ENCODE peak calls at places on chromosomes 5 and 9, in six cellular contexts. A is uterus; W is astrocyte; O is CD8-positive, alpha-beta memory T cell; Z is cardiac muscle cell; D is Panc1. I is an unnamed sample.

GRCh38 chr5:64923151-64923685 is 154.5 kb downstream of the CWC27 start:
- DNase-seq in A (no peak), W (peak; percentile 68), O (no peak), Z (peak; percentile 57), D (no peak), I (no peak)

GRCh38 chr5:52579391-52579790 is 208.3 kb upstream of the ITGA1 start:
- DNase-seq in A (no peak), W (no peak), O (no peak), Z (no peak), D (no peak), I (no peak)

GRCh38 chr5:52947851-52948250 is 41.3 kb upstream of the ITGA2 start:
- DNase-seq in A (no peak), W (peak; percentile 40), O (no peak), Z (no peak), D (no peak), I (no peak)

GRCh38 chr9:250039-250438 is 35.4 kb downstream of the DOCK8 start:
- DNase-seq in A (no peak), W (no peak), O (no peak), Z (no peak), D (no peak), I (no peak)

GRCh38 chr9:125277411-125277810 is 15.8 kb downstream of the GAPVD1 start:
- DNase-seq in A (no peak), W (no peak), O (no peak), Z (no peak), D (no peak), I (no peak)

GRCh38 chr9:114153761-114154596 is 1.4 kb upstream of the COL27A1 start:
- DNase-seq in A (no peak), W (peak; percentile 19), O (no peak), Z (peak; percentile 42), D (no peak), I (no peak)

GRCh38 chr5:137115152-137115551 is 384.0 kb downstream of the SPOCK1 start:
- DNase-seq in A (no peak), W (no peak), O (no peak), Z (no peak), D (no peak), I (no peak)

GRCh38 chr5:15948225-15948624 is 231.4 kb downstream of the MARCHF11 start:
- DNase-seq in A (no peak), W (no peak), O (no peak), Z (peak; percentile 19), D (no peak), I (no peak)

GRCh38 chr5:117800261-117800660 is 1188.1 kb downstream of the DTWD2 start:
- DNase-seq in A (no peak), W (no peak), O (no peak), Z (peak; percentile 67), D (no peak), I (no peak)

GRCh38 chr9:129309041-129309430 is 131.0 kb upstream of the IER5L start:
- DNase-seq in A (no peak), W (no peak), O (no peak), Z (no peak), D (no peak), I (no peak)

DNA sequence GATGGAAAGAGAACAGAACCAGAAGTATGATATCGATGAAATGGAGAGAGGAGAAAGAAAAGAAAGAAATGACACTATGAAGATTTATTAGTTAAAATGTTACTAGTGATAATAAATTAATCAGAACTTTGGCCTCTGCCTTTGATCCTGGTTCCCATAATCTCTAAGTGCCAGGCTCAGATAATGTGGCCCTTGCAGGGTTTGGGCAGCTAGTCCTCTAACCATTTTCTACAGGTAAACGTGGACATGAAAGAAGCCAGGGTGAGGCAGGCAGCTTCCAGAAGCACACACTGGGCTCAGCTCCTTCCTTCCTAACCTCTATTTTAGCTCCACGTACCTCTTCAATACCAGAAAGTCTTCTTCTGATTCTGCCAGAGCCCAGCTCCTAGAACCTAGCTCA is 30.6 kb downstream of the SYK start:
- DNase-seq in A (no peak), W (no peak), O (no peak), Z (no peak), D (no peak), I (no peak)
- H3K4me1 ChIP-seq in A (no peaks in the 10 kb centered on the region), W (no peaks in the 10 kb centered on the region), O (no peaks in the 10 kb centered on the region), Z (no peaks in the 10 kb centered on the region), D (no peaks in the 10 kb centered on the region), I (no peaks in the 10 kb centered on the region)

DNA sequence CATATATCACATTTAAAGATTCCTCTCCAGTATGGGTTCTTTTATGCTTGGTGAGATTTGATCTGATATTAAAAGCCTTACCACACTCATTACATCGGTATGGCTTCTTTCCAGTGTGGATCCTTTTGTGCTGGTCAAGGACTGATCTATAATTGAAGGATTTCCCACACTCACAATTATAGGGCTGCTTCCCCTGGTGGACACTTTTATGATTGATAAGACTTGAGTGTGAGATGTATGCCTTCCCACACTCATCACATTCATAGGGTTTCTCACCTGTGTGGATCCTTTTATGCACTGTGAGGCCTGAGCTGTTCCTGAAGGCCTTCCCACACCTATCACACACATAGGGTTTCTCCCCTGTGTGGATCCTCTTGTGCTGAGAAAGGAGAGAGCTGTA is 12.2 kb downstream of the ZFP62 start:
- DNase-seq in A (no peak), W (no peak), O (no peak), Z (no peak), D (no peak), I (no peak)
- H3K9me3 ChIP-seq in A (peaks cover 10% of the 10 kb centered on the region), W (peaks cover 48% of the 10 kb centered on the region), O (peaks cover 25% of the 10 kb centered on the region), Z (peaks cover 15% of the 10 kb centered on the region), D (peaks cover 74% of the 10 kb centered on the region), I (peaks cover 14% of the 10 kb centered on the region)

DNA sequence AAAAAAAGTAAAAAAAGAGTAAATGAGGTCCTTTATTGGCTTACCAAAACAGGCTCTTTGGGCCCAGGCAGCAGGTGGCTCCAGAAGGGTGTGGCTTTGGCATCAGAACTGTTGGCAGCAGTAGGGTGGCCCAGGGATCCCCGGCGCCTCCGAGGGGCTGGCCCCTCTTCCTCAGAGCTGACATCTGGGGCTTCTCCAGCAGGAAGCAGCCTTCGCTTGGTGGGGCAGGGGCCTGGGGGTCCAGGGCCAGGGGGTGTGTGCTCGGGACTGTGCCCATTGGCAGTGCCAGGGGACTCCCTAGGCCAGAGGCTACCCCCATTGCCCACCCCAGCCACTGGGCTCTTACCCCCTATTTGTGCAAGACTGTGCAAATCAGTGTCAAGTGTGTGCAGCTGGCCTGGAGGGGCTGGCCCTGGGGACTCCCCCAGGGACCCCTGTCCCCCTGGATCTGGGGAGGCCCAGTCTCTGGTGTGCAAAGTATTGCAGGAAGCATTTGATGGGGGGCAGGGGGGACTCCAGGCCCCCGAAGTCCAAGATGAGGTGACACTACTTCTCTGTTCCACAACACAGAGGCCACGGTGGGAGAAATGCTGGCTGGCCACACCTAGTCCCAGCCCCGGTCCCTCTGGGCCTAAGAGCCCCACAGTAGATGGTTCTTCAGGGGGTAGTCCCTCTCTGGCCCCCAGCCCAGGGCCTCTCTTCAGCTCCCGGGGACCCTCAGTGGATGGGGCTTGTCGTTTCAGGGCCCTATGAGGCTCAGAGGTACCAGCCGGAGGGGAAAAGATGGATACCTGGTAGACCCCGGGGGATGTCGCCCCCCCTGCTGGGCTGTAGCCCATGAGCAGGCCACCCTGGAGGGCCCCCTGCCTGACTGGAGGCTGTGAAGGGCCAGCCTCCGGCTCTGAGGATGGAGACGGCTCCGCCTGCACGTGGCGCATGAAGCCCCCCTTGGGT is 4.7 kb upstream of the STOML2 start:
- DNase-seq in A (no peak), W (no peak), O (no peak), Z (no peak), D (no peak), I (no peak)
- H3K36me3 ChIP-seq in A (no peaks in the 10 kb centered on the region), W (peaks cover 32% of the 10 kb centered on the region), O (peaks cover 8% of the 10 kb centered on the region), Z (peaks cover 21% of the 10 kb centered on the region), D (no peaks in the 10 kb centered on the region), I (peaks cover 5% of the 10 kb centered on the region)

GRCh38 chr9:127976943-127977871 is 3.6 kb downstream of the EEIG1 start:
- DNase-seq in A (no peak), W (no peak), O (no peak), Z (no peak), D (no peak), I (no peak)
- H3K4me1 ChIP-seq in A (peaks cover 52% of the 10 kb centered on the region), W (peaks cover 45% of the 10 kb centered on the region), O (peaks cover 60% of the 10 kb centered on the region), Z (peaks cover 69% of the 10 kb centered on the region), D (peaks cover 36% of the 10 kb centered on the region), I (peaks cover 48% of the 10 kb centered on the region)

GRCh38 chr5:141245250-141245717 is at the start of gene PCDHB15:
- DNase-seq in A (peak; percentile 36), W (peak; percentile 4), O (no peak), Z (peak; percentile 2), D (no peak), I (no peak)

GRCh38 chr5:141250576-141250975 is 5.4 kb downstream of the PCDHB15 start:
- DNase-seq in A (no peak), W (no peak), O (no peak), Z (no peak), D (no peak), I (no peak)
- H3K9me3 ChIP-seq in A (peaks cover 96% of the 10 kb centered on the region), W (peaks cover 19% of the 10 kb centered on the region), O (peaks cover 22% of the 10 kb centered on the region), Z (peaks cover 6% of the 10 kb centered on the region), D (peaks cover 77% of the 10 kb centered on the region), I (peaks cover 7% of the 10 kb centered on the region)

GRCh38 chr9:112265391-112265790 is 68.0 kb downstream of the PTBP3 start:
- DNase-seq in A (no peak), W (no peak), O (no peak), Z (no peak), D (no peak), I (no peak)

DNA sequence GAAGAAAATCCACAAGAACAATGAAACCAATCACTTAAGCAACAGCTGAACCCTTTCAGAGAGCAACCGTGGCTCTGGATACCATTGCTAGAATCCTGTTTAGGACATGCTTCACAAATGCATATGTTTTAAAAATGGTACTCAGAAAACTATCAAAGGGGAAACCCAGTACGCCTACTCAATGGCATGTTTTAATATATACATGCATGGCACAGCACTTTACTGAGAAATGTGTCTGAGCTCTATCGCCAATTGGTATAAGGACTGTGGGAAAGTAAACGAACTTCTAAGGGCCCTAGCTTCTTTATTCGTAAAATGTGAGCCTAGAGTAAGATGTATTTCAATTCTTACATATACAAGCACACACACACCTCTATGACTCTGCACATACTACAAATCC is 72.3 kb downstream of the PTBP3 start:
- DNase-seq in A (no peak), W (no peak), O (no peak), Z (no peak), D (no peak), I (no peak)
- H3K36me3 ChIP-seq in A (no peaks in the 10 kb centered on the region), W (no peaks in the 10 kb centered on the region), O (no peaks in the 10 kb centered on the region), Z (no peaks in the 10 kb centered on the region), D (peaks cover 3% of the 10 kb centered on the region), I (peaks cover 5% of the 10 kb centered on the region)